ENCODE peak calls at places on chromosomes 6 and 20, in six cellular contexts. W, Z, B, Y, X and H are unnamed samples.

GRCh38 chr20:24761220-24762065 is 187.6 kb upstream of the CST7 start:
- DNase-seq in Y (no peak), X (no peak), B (no peak), W (no peak), Z (no peak), H (no peak)

GRCh38 chr6:134520181-134521115 is 202.5 kb upstream of the SGK1 start:
- DNase-seq in W (no peak), B (peak; percentile 36), X (no peak), Y (no peak), Z (no peak), H (no peak)

GRCh38 chr6:168709440-168709839 is 268.5 kb downstream of the SMOC2 start:
- DNase-seq in W (no peak), B (no peak), X (no peak), Y (no peak), Z (no peak), H (no peak)

GRCh38 chr6:23414922-23415321 is 711.1 kb upstream of the NRSN1 start:
- DNase-seq in Y (no peak), W (no peak), X (no peak), Z (no peak), B (no peak), H (no peak)

GRCh38 chr20:62222972-62223371 is 2.9 kb upstream of the HRH3 start:
- DNase-seq in Z (no peak), Y (no peak), W (no peak), B (no peak), X (no peak), H (no peak)

GRCh38 chr6:29017428-29017802 is 12.3 kb upstream of the ZNF311 start:
- DNase-seq in B (no peak), Z (no peak), Y (no peak), W (no peak), X (no peak), H (no peak)

GRCh38 chr6:22271044-22271443 is 25.8 kb downstream of the PRL start:
- DNase-seq in B (no peak), Z (no peak), Y (no peak), W (no peak), X (no peak), H (no peak)

GRCh38 chr6:21033575-21034026 is 499.3 kb downstream of the CDKAL1 start:
- DNase-seq in B (peak; percentile 27), Y (no peak), Z (peak; percentile 32), X (no peak), W (peak; percentile 58), H (peak; percentile 30)

GRCh38 chr6:39335780-39336541 is 13.5 kb upstream of the KCNK16 start:
- DNase-seq in Y (no peak), B (no peak), X (no peak), W (peak; percentile 71), Z (no peak), H (no peak)

GRCh38 chr20:33791959-33792597 is 19.1 kb upstream of the CHMP4B start:
- DNase-seq in Y (no peak), X (no peak), W (no peak), Z (peak; percentile 87), B (peak; percentile 61), H (no peak)

GRCh38 chr6:34242252-34243130 is 5.8 kb downstream of the HMGA1 start:
- DNase-seq in Y (peak; percentile 85), X (no peak), B (no peak), W (no peak), Z (no peak), H (no peak)

GRCh38 chr6:71248306-71248705 is 40.3 kb upstream of the OGFRL1 start:
- DNase-seq in W (no peak), Z (no peak), B (peak; percentile 56), Y (no peak), X (peak; percentile 70), H (no peak)

GRCh38 chr20:45294003-45294368 is 12.7 kb upstream of the RBPJL start:
- DNase-seq in Y (no peak), B (no peak), Z (no peak), W (no peak), X (no peak), H (no peak)
- TF ChIP-seq CTCF in Y (no peak), B (no peak), Z (no peak), W (no peak), X (no peak), H (peak; percentile 1)

DNA sequence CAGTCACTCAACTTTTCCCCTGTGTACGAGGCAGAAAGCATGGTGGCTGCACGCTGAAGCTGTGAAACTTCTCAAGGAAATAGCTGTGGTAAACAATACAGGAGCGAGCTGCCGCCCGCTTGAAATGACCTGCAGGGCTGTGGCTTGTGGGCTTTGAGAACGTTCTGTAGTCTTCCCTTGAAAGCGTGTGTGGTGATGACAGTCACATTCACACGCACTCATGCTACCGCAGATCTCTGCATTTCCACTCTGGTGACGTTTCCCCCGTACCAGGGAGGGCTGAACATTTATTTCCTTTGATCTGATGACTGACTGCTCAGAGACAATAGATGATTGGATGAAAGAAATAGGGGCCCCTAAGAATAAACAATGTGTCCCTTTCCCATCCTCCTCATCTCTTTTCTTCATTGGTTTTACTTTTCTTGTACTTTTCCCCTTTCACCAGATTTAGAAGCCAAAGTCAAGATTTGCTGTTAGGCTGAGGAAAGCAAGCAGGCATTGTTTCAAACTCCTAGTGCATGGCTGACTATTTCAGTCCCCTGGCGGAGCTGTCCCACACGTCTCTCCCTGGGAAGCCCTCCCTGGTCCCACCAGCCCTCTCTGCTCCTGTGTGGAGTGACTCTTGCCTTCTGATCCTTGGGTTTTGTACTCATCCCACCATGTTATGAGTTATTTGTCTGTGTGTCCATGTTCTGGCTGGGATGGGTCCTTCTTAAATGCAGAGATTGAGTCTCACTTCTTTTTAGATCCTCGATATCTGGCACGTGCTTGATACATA is 3.9 kb downstream of the SYTL3 start:
- DNase-seq in Y (peak; percentile 92), W (peak; percentile 55), X (no peak), B (no peak), Z (no peak), H (no peak)
- TF ChIP-seq POLR2AphosphoS5 in Y (peak; percentile 36), W (no peak), X (no peak), B (no peak), Z (no peak), H (peak; percentile 8)

GRCh38 chr6:88921734-88922133 is 41.7 kb downstream of the RNGTT start:
- DNase-seq in X (no peak), Z (no peak), W (no peak), Y (no peak), B (no peak), H (no peak)

GRCh38 chr6:88920777-88921728 is 42.4 kb downstream of the RNGTT start:
- DNase-seq in W (no peak), X (no peak), B (no peak), Y (no peak), Z (peak; percentile 56), H (no peak)

GRCh38 chr6:88920088-88920487 is 43.3 kb downstream of the RNGTT start:
- DNase-seq in Y (no peak), Z (no peak), X (no peak), W (no peak), B (no peak), H (no peak)

GRCh38 chr6:88916615-88917198 is 46.7 kb downstream of the RNGTT start:
- DNase-seq in Y (no peak), X (no peak), B (no peak), Z (no peak), W (no peak), H (no peak)

DNA sequence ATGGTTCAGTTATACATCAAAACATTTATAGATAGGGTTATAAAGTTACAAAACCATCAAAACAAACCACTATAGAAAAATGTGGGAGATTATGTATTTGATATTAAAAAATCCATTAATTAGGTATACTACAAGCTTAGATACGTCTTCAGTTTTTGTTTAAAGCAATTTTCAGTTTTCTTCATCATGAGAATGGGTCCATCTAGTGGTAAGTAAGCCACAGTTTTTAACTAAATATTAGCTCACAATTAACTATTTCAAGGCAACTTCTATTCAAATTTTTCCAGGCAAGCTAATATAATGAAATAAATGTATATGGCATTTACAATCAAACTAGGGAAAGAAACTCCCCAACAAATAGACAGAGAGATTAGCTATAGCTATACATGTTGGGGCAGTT is 44.4 kb downstream of the RNGTT start:
- DNase-seq in W (no peak), B (no peak), Y (no peak), Z (no peak), X (no peak), H (no peak)
- TF ChIP-seq CTCF in W (no peak), B (no peak), Y (no peak), Z (peak; percentile 55), X (peak; percentile 22), H (no peak)

GRCh38 chr20:45958593-45958992 is 13.4 kb downstream of the ZNF335 start:
- DNase-seq in Z (no peak), X (no peak), B (no peak), W (no peak), Y (no peak), H (no peak)

GRCh38 chr20:45957021-45957941 is 14.7 kb downstream of the ZNF335 start:
- DNase-seq in Y (no peak), X (no peak), Z (no peak), W (no peak), B (no peak), H (no peak)

GRCh38 chr20:45962031-45962755 is 9.8 kb downstream of the ZNF335 start:
- DNase-seq in Y (no peak), X (no peak), W (no peak), B (no peak), Z (no peak), H (no peak)

GRCh38 chr20:45959956-45960630 is 11.9 kb downstream of the ZNF335 start:
- DNase-seq in Z (no peak), W (no peak), B (no peak), Y (no peak), X (no peak), H (no peak)

GRCh38 chr20:45959126-45959525 is 12.9 kb downstream of the ZNF335 start:
- DNase-seq in Y (no peak), B (no peak), W (no peak), X (no peak), Z (no peak), H (no peak)
- TF ChIP-seq POLR2AphosphoS5 in Y (no peak), B (no peak), W (no peak), X (no peak), Z (no peak), H (no peak)

GRCh38 chr6:32194825-32195651 is 2.6 kb upstream of the GPSM3 start:
- DNase-seq in X (no peak), W (peak; percentile 58), Z (peak; percentile 45), B (peak; percentile 67), Y (no peak), H (no peak)
- TF ChIP-seq CTCF in X (peak; percentile 78), W (peak; percentile 58), Z (peak; percentile 70), B (peak; percentile 48), Y (peak; percentile 64), H (peak; percentile 74)